ENCODE peak calls at places on chromosome 11, in eight cellular contexts. F, G, B, N, T, Z, D and U are unnamed samples.

GRCh38 chr11:110431212-110432073 is 1.7 kb downstream of the FDX1 start:
- DNase-seq in F (peak; percentile 48), G (no peak), B (no peak), N (no peak), T (no peak), Z (no peak), D (no peak), U (no peak)

GRCh38 chr11:16893456-16894076 is 120.6 kb downstream of the PLEKHA7 start:
- DNase-seq in F (no peak), G (no peak), B (no peak), N (no peak), T (no peak), Z (no peak), D (no peak), U (no peak)

GRCh38 chr11:16410479-16410878 is 54.1 kb upstream of the SOX6 start:
- DNase-seq in F (no peak), G (no peak), B (no peak), N (no peak), T (no peak), Z (no peak), D (no peak), U (no peak)

GRCh38 chr11:36243641-36244040 is 45.6 kb downstream of the COMMD9 start:
- DNase-seq in F (no peak), G (no peak), B (no peak), N (no peak), T (no peak), Z (no peak), D (no peak), U (no peak)

GRCh38 chr11:131969261-131969660 is 598.8 kb downstream of the NTM start:
- DNase-seq in F (no peak), G (no peak), B (no peak), N (no peak), T (no peak), Z (no peak), D (no peak), U (no peak)

GRCh38 chr11:75654314-75654713 is 14.5 kb downstream of the MAP6 start:
- DNase-seq in F (no peak), G (no peak), B (no peak), N (no peak), T (peak; percentile 96), Z (no peak), D (no peak), U (no peak)

GRCh38 chr11:35247428-35247827 is 108.5 kb downstream of the CD44 start:
- DNase-seq in F (no peak), G (peak; percentile 33), B (no peak), N (no peak), T (no peak), Z (no peak), D (no peak), U (no peak)

GRCh38 chr11:69508974-69509373 is 27.5 kb downstream of the LINC01488 start:
- DNase-seq in F (no peak), G (no peak), B (no peak), N (no peak), T (no peak), Z (no peak), D (no peak), U (no peak)

GRCh38 chr11:60396382-60396781 is at the start of gene MS4A14:
- DNase-seq in F (no peak), G (no peak), B (no peak), N (no peak), T (no peak), Z (no peak), D (no peak), U (no peak)

GRCh38 chr11:127471662-127472061 is 471.1 kb upstream of the KIRREL3 start:
- DNase-seq in F (no peak), G (no peak), B (no peak), N (no peak), T (no peak), Z (no peak), D (no peak), U (no peak)

GRCh38 chr11:79400717-79401330 is 40.0 kb downstream of the TENM4 start:
- DNase-seq in F (no peak), G (peak; percentile 18), B (peak; percentile 31), N (no peak), T (peak; percentile 29), Z (peak; percentile 24), D (no peak), U (no peak)

GRCh38 chr11:6411594-6412031 is 7.3 kb downstream of the APBB1 start:
- DNase-seq in F (no peak), G (no peak), B (no peak), N (no peak), T (no peak), Z (no peak), D (no peak), U (no peak)

GRCh38 chr11:73393479-73394415 is 17.5 kb downstream of the RELT start:
- DNase-seq in F (peak; percentile 61), G (peak; percentile 61), B (peak; percentile 69), N (peak; percentile 41), T (peak; percentile 85), Z (peak; percentile 55), D (peak; percentile 79), U (peak; percentile 78)

GRCh38 chr11:15906481-15907035 is 449.8 kb downstream of the SOX6 start:
- DNase-seq in F (no peak), G (no peak), B (no peak), N (no peak), T (no peak), Z (no peak), D (no peak), U (no peak)

GRCh38 chr11:17802491-17802890 is 67.9 kb downstream of the KCNC1 start:
- DNase-seq in F (no peak), G (no peak), B (no peak), N (no peak), T (no peak), Z (no peak), D (no peak), U (no peak)

GRCh38 chr11:67252831-67253239 is 13.4 kb upstream of the GRK2 start:
- DNase-seq in F (peak; percentile 11), G (no peak), B (peak; percentile 35), N (no peak), T (peak; percentile 25), Z (no peak), D (no peak), U (no peak)

GRCh38 chr11:79045018-79045787 is 395.6 kb downstream of the TENM4 start:
- DNase-seq in F (no peak), G (no peak), B (no peak), N (no peak), T (no peak), Z (no peak), D (no peak), U (no peak)

GRCh38 chr11:77617892-77618291 is 19.7 kb downstream of the CLNS1A start:
- DNase-seq in F (no peak), G (no peak), B (peak; percentile 13), N (no peak), T (peak; percentile 38), Z (no peak), D (no peak), U (no peak)

GRCh38 chr11:15519124-15519791 is 404.5 kb downstream of the INSC start:
- DNase-seq in F (no peak), G (no peak), B (no peak), N (no peak), T (no peak), Z (no peak), D (no peak), U (no peak)

GRCh38 chr11:125772834-125773505 is 5.7 kb downstream of the PATE2 start:
- DNase-seq in F (no peak), G (no peak), B (no peak), N (no peak), T (peak; percentile 20), Z (no peak), D (no peak), U (no peak)

GRCh38 chr11:34329876-34330275 is 27.9 kb downstream of the ABTB2 start:
- DNase-seq in F (no peak), G (no peak), B (no peak), N (no peak), T (no peak), Z (no peak), D (no peak), U (no peak)

GRCh38 chr11:130476200-130476921 is 27.9 kb downstream of the ADAMTS15 start:
- DNase-seq in F (no peak), G (no peak), B (no peak), N (no peak), T (no peak), Z (no peak), D (peak; percentile 4), U (no peak)

GRCh38 chr11:35781342-35782171 is 119.0 kb downstream of the TRIM44 start:
- DNase-seq in F (no peak), G (no peak), B (peak; percentile 66), N (no peak), T (peak; percentile 16), Z (no peak), D (no peak), U (no peak)

GRCh38 chr11:96045622-96046456 is 121.9 kb upstream of the MTMR2 start:
- DNase-seq in F (peak; percentile 31), G (no peak), B (peak; percentile 62), N (no peak), T (peak; percentile 16), Z (peak; percentile 9), D (peak; percentile 45), U (peak; percentile 83)

GRCh38 chr11:86072211-86072610 is 3.3 kb upstream of the PICALM start:
- DNase-seq in F (no peak), G (no peak), B (no peak), N (no peak), T (peak; percentile 28), Z (no peak), D (no peak), U (no peak)

GRCh38 chr11:132220464-132220863 is 850.0 kb downstream of the NTM start:
- DNase-seq in F (no peak), G (no peak), B (peak; percentile 78), N (no peak), T (no peak), Z (no peak), D (no peak), U (no peak)

GRCh38 chr11:35892166-35892565 is 51.7 kb upstream of the LDLRAD3 start:
- DNase-seq in F (no peak), G (no peak), B (peak; percentile 14), N (no peak), T (no peak), Z (no peak), D (no peak), U (no peak)

GRCh38 chr11:67279589-67280340 is 9.3 kb upstream of the ANKRD13D start:
- DNase-seq in F (no peak), G (no peak), B (no peak), N (no peak), T (no peak), Z (no peak), D (no peak), U (no peak)

GRCh38 chr11:46122955-46123354 is 1.7 kb upstream of the PHF21A start:
- DNase-seq in F (no peak), G (no peak), B (peak; percentile 28), N (no peak), T (peak; percentile 30), Z (no peak), D (no peak), U (no peak)

GRCh38 chr11:111528557-111528956 is 12.0 kb upstream of the LAYN start:
- DNase-seq in F (peak; percentile 7), G (no peak), B (no peak), N (no peak), T (no peak), Z (no peak), D (no peak), U (no peak)

GRCh38 chr11:112336356-112336886 is 75.8 kb upstream of the PLET1 start:
- DNase-seq in F (no peak), G (no peak), B (no peak), N (no peak), T (no peak), Z (no peak), D (no peak), U (no peak)